ENCODE peak calls at places on chromosomes 12 and 14, in nine cellular contexts. One of them, this sample, is unnamed.

GRCh38 chr12:66901136-66901932 is 222.5 kb upstream of the GRIP1 start:
- DNase-seq in stimulated activated naive CD8-positive, alpha-beta T cell treated with anti-CD3 and anti-CD28 coated beads, Interleukin-15, Interleukin-2, amounts not matched to agents 100 U/mL and 50 U/mL, for 24 hours: no peak
- DNase-seq in spleen: no peak
- DNase-seq in GM10248: peak
- DNase-seq in ovary: no peak
- DNase-seq in suprapubic skin: no peak
- DNase-seq in stimulated activated CD4-positive, alpha-beta T cell treated with anti-CD3 and anti-CD28 coated beads, Interleukin-1b, Interleukin-23, amount 100 ng/mL, for 4 hours: no peak
- DNase-seq in frontal cortex: no peak
- DNase-seq in NCI-H1105 treated with DMSO at 0.1 percent for 48 hours: no peak
- DNase-seq in this sample: no peak

GRCh38 chr12:56596815-56597214 is 33.3 kb downstream of the BAZ2A start:
- DNase-seq in suprapubic skin: no peak
- DNase-seq in NCI-H1105 treated with DMSO at 0.1 percent for 48 hours: no peak
- DNase-seq in stimulated activated naive CD8-positive, alpha-beta T cell treated with anti-CD3 and anti-CD28 coated beads, Interleukin-15, Interleukin-2, amounts not matched to agents 100 U/mL and 50 U/mL, for 24 hours: no peak
- DNase-seq in frontal cortex: no peak
- DNase-seq in GM10248: no peak
- DNase-seq in stimulated activated CD4-positive, alpha-beta T cell treated with anti-CD3 and anti-CD28 coated beads, Interleukin-1b, Interleukin-23, amount 100 ng/mL, for 4 hours: no peak
- DNase-seq in ovary: no peak
- DNase-seq in spleen: no peak
- DNase-seq in this sample: no peak

GRCh38 chr14:22262881-22263280 is 326.1 kb downstream of the DAD1 start:
- DNase-seq in GM10248: no peak
- DNase-seq in NCI-H1105 treated with DMSO at 0.1 percent for 48 hours: no peak
- DNase-seq in stimulated activated naive CD8-positive, alpha-beta T cell treated with anti-CD3 and anti-CD28 coated beads, Interleukin-15, Interleukin-2, amounts not matched to agents 100 U/mL and 50 U/mL, for 24 hours: no peak
- DNase-seq in suprapubic skin: no peak
- DNase-seq in ovary: no peak
- DNase-seq in frontal cortex: no peak
- DNase-seq in spleen: no peak
- DNase-seq in stimulated activated CD4-positive, alpha-beta T cell treated with anti-CD3 and anti-CD28 coated beads, Interleukin-1b, Interleukin-23, amount 100 ng/mL, for 4 hours: no peak
- DNase-seq in this sample: no peak

GRCh38 chr14:96638041-96638855 is 136.1 kb downstream of the PAPOLA start:
- DNase-seq in spleen: peak
- DNase-seq in GM10248: no peak
- DNase-seq in ovary: no peak
- DNase-seq in frontal cortex: no peak
- DNase-seq in suprapubic skin: no peak
- DNase-seq in stimulated activated CD4-positive, alpha-beta T cell treated with anti-CD3 and anti-CD28 coated beads, Interleukin-1b, Interleukin-23, amount 100 ng/mL, for 4 hours: no peak
- DNase-seq in stimulated activated naive CD8-positive, alpha-beta T cell treated with anti-CD3 and anti-CD28 coated beads, Interleukin-15, Interleukin-2, amounts not matched to agents 100 U/mL and 50 U/mL, for 24 hours: no peak
- DNase-seq in NCI-H1105 treated with DMSO at 0.1 percent for 48 hours: no peak
- DNase-seq in this sample: no peak

GRCh38 chr12:4775936-4776335 is 55.7 kb downstream of the GALNT8 start:
- DNase-seq in NCI-H1105 treated with DMSO at 0.1 percent for 48 hours: no peak
- DNase-seq in stimulated activated CD4-positive, alpha-beta T cell treated with anti-CD3 and anti-CD28 coated beads, Interleukin-1b, Interleukin-23, amount 100 ng/mL, for 4 hours: no peak
- DNase-seq in spleen: no peak
- DNase-seq in stimulated activated naive CD8-positive, alpha-beta T cell treated with anti-CD3 and anti-CD28 coated beads, Interleukin-15, Interleukin-2, amounts not matched to agents 100 U/mL and 50 U/mL, for 24 hours: no peak
- DNase-seq in ovary: no peak
- DNase-seq in frontal cortex: no peak
- DNase-seq in GM10248: no peak
- DNase-seq in suprapubic skin: no peak
- DNase-seq in this sample: no peak

GRCh38 chr12:19244312-19244711 is 114.8 kb downstream of the PLEKHA5 start:
- DNase-seq in ovary: no peak
- DNase-seq in NCI-H1105 treated with DMSO at 0.1 percent for 48 hours: no peak
- DNase-seq in GM10248: no peak
- DNase-seq in spleen: no peak
- DNase-seq in stimulated activated naive CD8-positive, alpha-beta T cell treated with anti-CD3 and anti-CD28 coated beads, Interleukin-15, Interleukin-2, amounts not matched to agents 100 U/mL and 50 U/mL, for 24 hours: no peak
- DNase-seq in suprapubic skin: no peak
- DNase-seq in stimulated activated CD4-positive, alpha-beta T cell treated with anti-CD3 and anti-CD28 coated beads, Interleukin-1b, Interleukin-23, amount 100 ng/mL, for 4 hours: no peak
- DNase-seq in frontal cortex: no peak
- DNase-seq in this sample: no peak

GRCh38 chr12:127811988-127812387 is 455.0 kb upstream of the TMEM132C start:
- DNase-seq in NCI-H1105 treated with DMSO at 0.1 percent for 48 hours: no peak
- DNase-seq in ovary: no peak
- DNase-seq in GM10248: no peak
- DNase-seq in spleen: no peak
- DNase-seq in stimulated activated naive CD8-positive, alpha-beta T cell treated with anti-CD3 and anti-CD28 coated beads, Interleukin-15, Interleukin-2, amounts not matched to agents 100 U/mL and 50 U/mL, for 24 hours: no peak
- DNase-seq in suprapubic skin: no peak
- DNase-seq in stimulated activated CD4-positive, alpha-beta T cell treated with anti-CD3 and anti-CD28 coated beads, Interleukin-1b, Interleukin-23, amount 100 ng/mL, for 4 hours: no peak
- DNase-seq in frontal cortex: no peak
- DNase-seq in this sample: no peak

GRCh38 chr12:29519585-29520182 is 22.2 kb upstream of the OVCH1 start:
- DNase-seq in stimulated activated CD4-positive, alpha-beta T cell treated with anti-CD3 and anti-CD28 coated beads, Interleukin-1b, Interleukin-23, amount 100 ng/mL, for 4 hours: no peak
- DNase-seq in suprapubic skin: no peak
- DNase-seq in spleen: no peak
- DNase-seq in NCI-H1105 treated with DMSO at 0.1 percent for 48 hours: peak
- DNase-seq in ovary: no peak
- DNase-seq in GM10248: peak
- DNase-seq in stimulated activated naive CD8-positive, alpha-beta T cell treated with anti-CD3 and anti-CD28 coated beads, Interleukin-15, Interleukin-2, amounts not matched to agents 100 U/mL and 50 U/mL, for 24 hours: peak
- DNase-seq in frontal cortex: peak
- DNase-seq in this sample: no peak

GRCh38 chr14:50786821-50787464 is 44.0 kb downstream of the NIN start:
- DNase-seq in spleen: no peak
- DNase-seq in stimulated activated naive CD8-positive, alpha-beta T cell treated with anti-CD3 and anti-CD28 coated beads, Interleukin-15, Interleukin-2, amounts not matched to agents 100 U/mL and 50 U/mL, for 24 hours: no peak
- DNase-seq in frontal cortex: no peak
- DNase-seq in ovary: no peak
- DNase-seq in GM10248: no peak
- DNase-seq in stimulated activated CD4-positive, alpha-beta T cell treated with anti-CD3 and anti-CD28 coated beads, Interleukin-1b, Interleukin-23, amount 100 ng/mL, for 4 hours: no peak
- DNase-seq in NCI-H1105 treated with DMSO at 0.1 percent for 48 hours: no peak
- DNase-seq in suprapubic skin: no peak
- DNase-seq in this sample: no peak

GRCh38 chr12:13211191-13211858 is 14.8 kb downstream of the EMP1 start:
- DNase-seq in stimulated activated CD4-positive, alpha-beta T cell treated with anti-CD3 and anti-CD28 coated beads, Interleukin-1b, Interleukin-23, amount 100 ng/mL, for 4 hours: no peak
- DNase-seq in stimulated activated naive CD8-positive, alpha-beta T cell treated with anti-CD3 and anti-CD28 coated beads, Interleukin-15, Interleukin-2, amounts not matched to agents 100 U/mL and 50 U/mL, for 24 hours: no peak
- DNase-seq in frontal cortex: no peak
- DNase-seq in spleen: no peak
- DNase-seq in NCI-H1105 treated with DMSO at 0.1 percent for 48 hours: no peak
- DNase-seq in GM10248: no peak
- DNase-seq in ovary: no peak
- DNase-seq in suprapubic skin: no peak
- DNase-seq in this sample: no peak

This sample was measured in NCI-H2227 treated with DMSO at 0.1 percent for 48 hours.